ENCODE peak calls at places on chromosomes 3 and 15, in six cellular contexts. A is hypothalamus, X is DMS153, N is endothelial cell, J is COR-L47, D is RWPE2. Y is an unnamed sample.

GRCh38 chr3:98612587-98612986 is 19.2 kb upstream of the CPOX start:
- DNase-seq in D (no peak), J (peak; percentile 13), X (no peak), A (no peak), N (no peak), Y (no peak)

GRCh38 chr3:46089237-46090011 is 62.1 kb upstream of the XCR1 start:
- DNase-seq in N (no peak), X (no peak), J (no peak), D (no peak), A (peak; percentile 53), Y (no peak)

GRCh38 chr3:71172951-71173350 is 410.6 kb downstream of the FOXP1 start:
- DNase-seq in X (no peak), N (no peak), D (no peak), A (no peak), J (no peak), Y (no peak)

GRCh38 chr3:37676885-37677284 is 184.8 kb upstream of the CTDSPL start:
- DNase-seq in X (no peak), A (no peak), J (no peak), N (no peak), D (no peak), Y (no peak)

GRCh38 chr15:91866971-91867372 is 13.5 kb downstream of the SLCO3A1 start:
- DNase-seq in A (no peak), X (peak; percentile 33), N (no peak), J (no peak), D (peak; percentile 91), Y (no peak)

GRCh38 chr3:8529197-8529637 is 27.6 kb downstream of the LMCD1 start:
- DNase-seq in N (no peak), X (no peak), J (no peak), A (peak; percentile 36), D (no peak), Y (no peak)

GRCh38 chr3:64808056-64808455 is 120.3 kb upstream of the ADAMTS9 start:
- DNase-seq in X (no peak), J (no peak), N (no peak), D (no peak), A (no peak), Y (no peak)

GRCh38 chr3:108127301-108127988 is 36.6 kb upstream of the CD47 start:
- DNase-seq in A (no peak), N (peak; percentile 7), J (no peak), X (no peak), D (no peak), Y (peak; percentile 7)

GRCh38 chr15:72169236-72169920 is 28.2 kb downstream of the GRAMD2A start:
- DNase-seq in A (no peak), D (peak; percentile 72), X (no peak), J (no peak), N (no peak), Y (no peak)

GRCh38 chr15:94119215-94119815 is 112.0 kb upstream of the MCTP2 start:
- DNase-seq in N (no peak), A (peak; percentile 1), J (no peak), X (no peak), D (no peak), Y (no peak)

GRCh38 chr15:48005921-48006541 is 114.8 kb upstream of the SLC24A5 start:
- DNase-seq in A (no peak), D (no peak), N (no peak), J (no peak), X (no peak), Y (no peak)

GRCh38 chr3:40317061-40317676 is 7.7 kb downstream of the EIF1B start:
- DNase-seq in D (no peak), N (peak; percentile 34), X (no peak), J (peak; percentile 50), A (no peak), Y (peak; percentile 31)

GRCh38 chr15:96553931-96554330 is 223.4 kb downstream of the NR2F2 start:
- DNase-seq in J (no peak), N (no peak), D (no peak), X (no peak), A (no peak), Y (no peak)

GRCh38 chr3:180036678-180037455 is at the start of gene PEX5L:
- DNase-seq in N (peak; percentile 92), D (peak; percentile 58), A (peak; percentile 57), J (peak; percentile 90), X (peak; percentile 69), Y (peak; percentile 98)

Y was measured in NCI-H774.